ENCODE peak calls at places on chromosomes 12 and 14, in four cellular contexts. C, X, J and Y are unnamed samples.

GRCh38 chr12:100216337-100216736 is 15.7 kb downstream of the ACTR6 start:
- DNase-seq in C (no peak), X (no peak), J (no peak), Y (no peak)

GRCh38 chr12:5305425-5305824 is 126.5 kb upstream of the NTF3 start:
- DNase-seq in C (no peak), X (no peak), J (no peak), Y (no peak)

GRCh38 chr12:26636710-26637328 is 196.2 kb downstream of the ITPR2 start:
- DNase-seq in C (peak; percentile 74), X (no peak), J (no peak), Y (peak; percentile 78)

GRCh38 chr14:65187421-65188049 is 85.2 kb upstream of the MAX start:
- DNase-seq in C (no peak), X (no peak), J (no peak), Y (no peak)

GRCh38 chr12:128817115-128818015 is 6.4 kb downstream of the SLC15A4 start:
- DNase-seq in C (peak; percentile 55), X (no peak), J (peak; percentile 90), Y (no peak)

GRCh38 chr12:46663297-46663696 is 162.5 kb downstream of the SLC38A4 start:
- DNase-seq in C (no peak), X (no peak), J (no peak), Y (no peak)

GRCh38 chr14:50882932-50883826 is 11.3 kb downstream of the ABHD12B start:
- DNase-seq in C (no peak), X (no peak), J (no peak), Y (no peak)

GRCh38 chr12:31574803-31575573 is 15.9 kb downstream of the DENND5B start:
- DNase-seq in C (peak; percentile 55), X (no peak), J (no peak), Y (peak; percentile 23)

GRCh38 chr12:56677680-56678079 is 10.4 kb downstream of the PTGES3 start:
- DNase-seq in C (no peak), X (no peak), J (no peak), Y (no peak)

GRCh38 chr12:70736775-70737174 is 99.5 kb upstream of the PTPRB start:
- DNase-seq in C (no peak), X (no peak), J (no peak), Y (no peak)

DNA sequence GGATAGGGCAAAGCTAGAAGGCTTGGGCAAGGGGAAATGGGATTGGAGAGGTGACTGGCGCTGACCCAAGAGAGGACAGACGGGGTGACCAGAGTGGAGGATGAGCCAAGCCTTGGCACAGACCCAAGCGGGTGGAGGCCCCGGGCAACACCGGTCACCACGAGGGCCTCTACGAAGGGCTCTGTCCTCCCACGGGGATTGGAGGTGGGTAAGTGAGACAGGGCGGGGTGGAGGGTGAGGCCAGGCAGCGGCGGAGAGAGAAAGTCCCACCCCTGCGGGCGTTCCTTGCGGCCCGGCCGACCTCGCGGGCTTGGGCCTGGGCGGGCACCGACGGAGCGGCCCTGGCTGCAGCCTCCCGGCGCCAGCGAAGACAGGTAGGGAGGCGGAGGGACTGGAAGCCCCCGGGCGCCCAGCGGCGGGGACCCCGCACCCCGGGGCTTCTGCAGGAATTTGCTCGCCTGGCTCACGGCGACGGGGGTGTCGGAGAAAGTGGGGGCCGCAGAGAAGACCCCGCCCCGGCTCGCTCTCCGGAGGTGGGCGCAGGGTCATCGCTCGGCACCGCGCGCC is at the start of gene PAPLN:
- DNase-seq in C (no peak), X (peak; percentile 23), J (no peak), Y (no peak)
- H3K27me3 ChIP-seq in C (peaks cover 57% of the 10 kb centered on the region), X (peaks cover 90% of the 10 kb centered on the region), J (peaks cover 26% of the 10 kb centered on the region), Y (peaks cover 19% of the 10 kb centered on the region)

GRCh38 chr14:29798776-29799175 is 128.9 kb downstream of the PRKD1 start:
- DNase-seq in C (no peak), X (no peak), J (no peak), Y (no peak)

GRCh38 chr14:29802211-29802610 is 125.4 kb downstream of the PRKD1 start:
- DNase-seq in C (no peak), X (no peak), J (no peak), Y (no peak)

GRCh38 chr14:29803045-29803444 is 124.6 kb downstream of the PRKD1 start:
- DNase-seq in C (no peak), X (no peak), J (no peak), Y (no peak)

GRCh38 chr14:29799718-29800117 is 127.9 kb downstream of the PRKD1 start:
- DNase-seq in C (no peak), X (no peak), J (peak; percentile 2), Y (no peak)

GRCh38 chr14:29800961-29801360 is 126.7 kb downstream of the PRKD1 start:
- DNase-seq in C (no peak), X (no peak), J (no peak), Y (no peak)
- TF ChIP-seq BHLHE40 in C (no peak), X (no peak), J (no peak), Y (no peak)

DNA sequence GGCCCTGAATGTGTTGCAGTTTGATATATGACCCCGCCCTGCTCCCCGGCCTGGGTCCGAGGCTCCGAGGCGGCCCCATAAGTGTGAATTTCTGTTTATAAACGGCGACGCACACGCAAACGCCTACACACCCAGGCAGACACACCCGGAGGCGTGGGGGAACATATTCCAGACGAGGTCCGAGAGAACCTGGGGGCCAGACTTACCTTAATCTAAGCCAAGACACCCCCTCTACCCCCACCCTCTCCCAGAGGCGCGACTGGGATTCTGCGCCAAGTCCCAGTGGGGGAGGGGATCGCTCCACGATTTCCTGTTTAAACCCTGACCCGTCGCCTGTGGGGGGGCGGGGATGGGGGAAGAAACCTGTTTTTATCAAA is 9.6 kb upstream of the HOXC6 start:
- DNase-seq in C (no peak), X (peak; percentile 74), J (no peak), Y (no peak)
- H3K27me3 ChIP-seq in C (peaks cover 85% of the 10 kb centered on the region), X (no peaks in the 10 kb centered on the region), J (peaks cover 23% of the 10 kb centered on the region), Y (peaks cover 4% of the 10 kb centered on the region)

GRCh38 chr12:75837700-75838099 is 193.9 kb downstream of the PHLDA1 start:
- DNase-seq in C (no peak), X (peak; percentile 57), J (no peak), Y (no peak)

GRCh38 chr12:75836533-75836932 is 195.0 kb downstream of the PHLDA1 start:
- DNase-seq in C (no peak), X (no peak), J (no peak), Y (peak; percentile 21)

GRCh38 chr12:75833268-75833667 is 198.3 kb downstream of the PHLDA1 start:
- DNase-seq in C (no peak), X (no peak), J (no peak), Y (no peak)

GRCh38 chr12:75831413-75831812 is 200.2 kb downstream of the PHLDA1 start:
- DNase-seq in C (peak; percentile 73), X (no peak), J (no peak), Y (no peak)

DNA sequence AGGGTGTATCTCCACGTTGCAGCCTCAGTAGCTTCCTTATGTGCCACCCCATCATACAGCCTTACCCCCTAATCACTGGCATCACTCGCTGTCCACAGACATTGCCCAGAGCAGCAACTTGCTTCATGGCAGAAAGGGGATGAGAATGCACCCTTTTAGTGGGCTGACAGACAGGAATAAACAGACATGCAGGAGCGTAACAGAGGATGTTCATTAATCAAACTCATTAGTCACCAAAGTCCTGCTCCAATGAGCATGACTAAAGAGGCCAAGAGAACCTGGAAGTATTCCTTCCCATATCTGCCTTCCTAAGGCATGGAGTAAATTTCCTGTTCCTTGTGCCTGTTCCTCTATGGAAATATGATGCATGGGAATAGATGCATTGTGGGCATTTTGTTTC is 197.0 kb downstream of the PHLDA1 start:
- DNase-seq in C (peak; percentile 61), X (no peak), J (no peak), Y (no peak)
- TF ChIP-seq BHLHE40 in C (no peak), X (no peak), J (no peak), Y (no peak)

GRCh38 chr14:100825691-100826331 is at the start of gene MEG3:
- DNase-seq in C (peak; percentile 82), X (no peak), J (no peak), Y (no peak)

GRCh38 chr14:100826371-100827139 is 637 bp downstream of the MEG3 start:
- DNase-seq in C (no peak), X (no peak), J (no peak), Y (no peak)

GRCh38 chr14:100824156-100824555 is 1.8 kb upstream of the MEG3 start:
- DNase-seq in C (peak; percentile 49), X (no peak), J (no peak), Y (no peak)

GRCh38 chr14:100823488-100823887 is 2.4 kb upstream of the MEG3 start:
- DNase-seq in C (no peak), X (no peak), J (no peak), Y (no peak)

DNA sequence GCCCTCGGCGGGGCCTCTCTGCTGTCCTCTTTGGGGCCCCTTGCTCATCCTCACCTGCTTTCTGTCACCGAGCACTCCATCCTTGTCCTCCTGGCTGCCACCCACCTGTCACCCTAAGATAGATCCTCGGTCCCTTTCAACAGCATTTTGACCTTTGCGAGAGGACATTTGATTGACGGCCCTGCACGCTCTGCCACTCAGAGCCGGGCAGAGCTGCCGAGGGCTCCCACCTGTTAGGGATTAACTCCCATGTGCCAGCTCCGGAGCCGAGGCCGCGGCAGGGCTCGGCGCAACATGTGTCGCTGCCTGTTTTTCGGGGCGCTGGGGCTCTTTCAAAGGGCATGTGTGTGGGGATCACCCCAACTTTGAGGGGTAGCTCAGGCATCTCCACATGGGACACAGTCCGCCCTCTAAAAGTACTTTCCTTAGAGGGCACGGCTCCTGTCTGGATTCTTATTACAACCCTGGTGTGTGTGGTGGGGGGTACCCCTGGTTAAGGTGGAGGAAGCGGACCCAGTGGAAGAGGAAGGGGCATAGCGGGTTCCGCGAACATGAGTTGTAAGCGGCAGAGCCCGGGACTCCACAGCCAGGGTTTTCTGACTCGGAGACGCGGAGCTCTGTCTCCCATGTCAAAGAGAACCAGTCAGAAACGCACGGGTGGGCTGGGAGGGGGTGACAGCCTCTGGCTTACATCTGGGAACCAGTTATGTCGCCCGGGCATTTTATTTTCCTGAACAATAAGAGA is 800 bp upstream of the MEG3 start:
- DNase-seq in C (no peak), X (no peak), J (no peak), Y (no peak)
- H3K27me3 ChIP-seq in C (no peaks in the 10 kb centered on the region), X (no peaks in the 10 kb centered on the region), J (no peaks in the 10 kb centered on the region), Y (no peaks in the 10 kb centered on the region)

DNA sequence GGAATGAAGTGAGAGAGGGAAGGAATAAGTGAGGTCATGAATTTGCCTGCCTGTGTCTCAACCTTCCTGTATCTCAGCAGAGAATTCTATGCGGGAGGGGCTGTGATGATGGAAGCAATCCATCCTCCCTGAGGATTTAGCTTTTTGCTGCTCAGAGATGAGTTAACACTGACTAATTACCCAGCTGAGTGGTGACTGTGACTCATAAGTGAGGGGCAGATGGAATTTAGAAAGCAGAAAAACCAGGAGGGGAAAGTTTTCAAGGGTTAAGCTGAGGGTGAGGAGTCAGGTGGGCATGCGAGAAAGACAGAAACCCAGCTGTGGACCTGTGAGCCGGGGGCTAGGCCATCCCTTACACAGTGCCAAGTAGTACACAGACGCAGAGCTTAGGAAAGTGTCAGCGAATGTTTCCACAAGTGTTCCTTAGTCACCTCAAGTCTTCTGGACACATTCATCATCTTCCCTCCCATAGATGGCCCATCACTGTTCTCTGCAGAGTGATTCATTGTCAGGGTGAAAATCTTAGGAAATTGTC is 277.9 kb downstream of the IPO8 start:
- DNase-seq in C (peak; percentile 74), X (no peak), J (no peak), Y (no peak)
- TF ChIP-seq BHLHE40 in C (no peak), X (no peak), J (no peak), Y (no peak)